ENCODE peak calls at places on chromosomes 12 and 14, in four cellular contexts. E is HT1080, Y is lung microvascular endothelial cell, F is HFFc6. X is an unnamed sample.

GRCh38 chr12:89250648-89251047 is 101.7 kb downstream of the DUSP6 start:
- DNase-seq in E (no peak), Y (no peak), F (no peak), X (no peak)

GRCh38 chr12:71810905-71811304 is 28.7 kb upstream of the TBC1D15 start:
- DNase-seq in E (no peak), Y (no peak), F (no peak), X (no peak)

GRCh38 chr14:70013269-70013873 is 134.2 kb downstream of the SMOC1 start:
- DNase-seq in E (no peak), Y (peak; percentile 44), F (no peak), X (no peak)

GRCh38 chr12:1630081-1630826 is 1.2 kb downstream of the WNT5B start:
- DNase-seq in E (no peak), Y (peak; percentile 25), F (no peak), X (no peak)

GRCh38 chr12:12467701-12468218 is 94.9 kb downstream of the DUSP16 start:
- DNase-seq in E (no peak), Y (no peak), F (no peak), X (no peak)

GRCh38 chr12:68163546-68164210 is 4.1 kb upstream of the IFNG start:
- DNase-seq in E (peak; percentile 46), Y (no peak), F (no peak), X (no peak)

GRCh38 chr14:105848570-105848969 is 322.2 kb downstream of the TMEM121 start:
- DNase-seq in E (no peak), Y (no peak), F (no peak), X (no peak)

GRCh38 chr12:15558915-15559528 is 230.2 kb downstream of the EPS8 start:
- DNase-seq in E (peak; percentile 7), Y (no peak), F (peak; percentile 86), X (no peak)

GRCh38 chr12:89859513-89860220 is 151.0 kb upstream of the ATP2B1 start:
- DNase-seq in E (no peak), Y (no peak), F (no peak), X (no peak)

GRCh38 chr12:28017873-28018255 is 45.3 kb upstream of the PTHLH start:
- DNase-seq in E (no peak), Y (no peak), F (no peak), X (no peak)

GRCh38 chr12:90515199-90516175 is 439.5 kb downstream of the CCER1 start:
- DNase-seq in E (peak; percentile 2), Y (peak; percentile 80), F (no peak), X (no peak)

GRCh38 chr12:32155911-32156585 is 49.4 kb downstream of the BICD1 start:
- DNase-seq in E (no peak), Y (no peak), F (no peak), X (no peak)

GRCh38 chr14:51607677-51608076 is 44.0 kb upstream of the FRMD6 start:
- DNase-seq in E (peak; percentile 95), Y (no peak), F (peak; percentile 95), X (no peak)

GRCh38 chr12:44930972-44931600 is 55.0 kb upstream of the NELL2 start:
- DNase-seq in E (peak; percentile 46), Y (peak; percentile 84), F (peak; percentile 82), X (peak; percentile 15)

GRCh38 chr12:104056419-104056972 is 6.5 kb upstream of the GLT8D2 start:
- DNase-seq in E (no peak), Y (no peak), F (no peak), X (no peak)

GRCh38 chr12:52236386-52237050 is 3.5 kb downstream of the KRT7 start:
- DNase-seq in E (no peak), Y (no peak), F (no peak), X (no peak)

GRCh38 chr12:64707362-64707761 is 51.8 kb downstream of the GNS start:
- DNase-seq in E (no peak), Y (no peak), F (no peak), X (no peak)

GRCh38 chr12:26080911-26081310 is 43.9 kb downstream of the BHLHE41 start:
- DNase-seq in E (no peak), Y (no peak), F (no peak), X (no peak)

GRCh38 chr12:92339198-92339821 is 193.7 kb upstream of the BTG1 start:
- DNase-seq in E (no peak), Y (no peak), F (no peak), X (no peak)

GRCh38 chr12:117836476-117836875 is 132.3 kb downstream of the KSR2 start:
- DNase-seq in E (no peak), Y (no peak), F (no peak), X (no peak)

GRCh38 chr12:89883630-89884364 is 175.2 kb upstream of the ATP2B1 start:
- DNase-seq in E (peak; percentile 46), Y (peak; percentile 33), F (no peak), X (no peak)

GRCh38 chr12:131927110-131928079 is 1.7 kb upstream of the PUS1 start:
- DNase-seq in E (no peak), Y (no peak), F (no peak), X (no peak)

GRCh38 chr12:121893901-121894540 is 5.4 kb downstream of the PSMD9 start:
- DNase-seq in E (peak; percentile 77), Y (peak; percentile 77), F (peak; percentile 63), X (no peak)

GRCh38 chr12:93741741-93742085 is 64.5 kb downstream of the CRADD start:
- DNase-seq in E (no peak), Y (peak; percentile 52), F (no peak), X (peak; percentile 38)

GRCh38 chr14:64766430-64767151 is 62.4 kb downstream of the PLEKHG3 start:
- DNase-seq in E (no peak), Y (no peak), F (no peak), X (no peak)

GRCh38 chr14:104462651-104463630 is 116.6 kb upstream of the C14orf180 start:
- DNase-seq in E (no peak), Y (no peak), F (no peak), X (no peak)

GRCh38 chr12:52916225-52916624 is 11.3 kb upstream of the KRT8 start:
- DNase-seq in E (no peak), Y (no peak), F (no peak), X (no peak)

GRCh38 chr14:67517083-67517482 is 16.0 kb upstream of the PLEKHH1 start:
- DNase-seq in E (peak; percentile 11), Y (peak; percentile 10), F (no peak), X (no peak)

GRCh38 chr12:74412607-74413230 is 124.9 kb upstream of the ATXN7L3B start:
- DNase-seq in E (no peak), Y (peak; percentile 2), F (peak; percentile 13), X (no peak)

GRCh38 chr14:53953828-53954550 is 2.6 kb downstream of the BMP4 start:
- DNase-seq in E (peak; percentile 32), Y (peak; percentile 51), F (peak; percentile 40), X (no peak)

GRCh38 chr12:67909091-67909531 is 80.1 kb upstream of the IFNG-AS1 start:
- DNase-seq in E (peak; percentile 18), Y (no peak), F (peak; percentile 90), X (peak; percentile 78)